ENCODE peak calls at places on chromosomes 2 and 18, in seven cellular contexts. T is NAMALWA; V is AG08396; K is fibroblast of the aortic adventitia; I is pancreas; R is T-helper 2 cell treated with Interferon-gamma antibody and Interleukin-4, amounts not matched to agents 5 μg/mL and 100 μg/mL, for 36 hours; F is CD4-positive, alpha-beta T cell. U is an unnamed sample.

GRCh38 chr2:96414161-96414713 is 78.7 kb downstream of the NCAPH start:
- DNase-seq in T (no peak), I (no peak), K (no peak), R (no peak), V (no peak), F (no peak), U (no peak)

GRCh38 chr18:37578886-37579513 is 13.4 kb upstream of the CELF4 start:
- DNase-seq in K (peak), T (peak), F (no peak), R (no peak), V (no peak), I (peak), U (peak)

GRCh38 chr2:96146151-96146880 is 1.1 kb upstream of the DUSP2 start:
- DNase-seq in F (peak), T (peak), R (peak), I (no peak), K (no peak), V (no peak), U (peak)

GRCh38 chr2:13193900-13194299 is 477.2 kb downstream of the TRIB2 start:
- DNase-seq in T (peak), R (no peak), V (no peak), F (no peak), K (peak), I (no peak), U (peak)

GRCh38 chr18:475202-475624 is 25.3 kb downstream of the COLEC12 start:
- DNase-seq in F (no peak), V (no peak), T (no peak), R (no peak), K (peak), I (no peak), U (no peak)

GRCh38 chr18:79332601-79333000 is 63.1 kb upstream of the NFATC1 start:
- DNase-seq in V (no peak), F (no peak), R (no peak), T (no peak), K (no peak), I (no peak), U (no peak)

GRCh38 chr18:73661457-73661856 is 486.2 kb downstream of the FBXO15 start:
- DNase-seq in F (no peak), T (no peak), K (no peak), I (no peak), V (no peak), R (no peak), U (no peak)

GRCh38 chr18:59783138-59783537 is 85.9 kb upstream of the CCBE1 start:
- DNase-seq in T (peak), F (no peak), I (no peak), K (peak), R (no peak), V (peak), U (peak)

GRCh38 chr2:132473174-132473883 is 56.7 kb downstream of the GPR39 start:
- DNase-seq in R (no peak), K (no peak), T (no peak), V (no peak), F (no peak), I (no peak), U (no peak)

GRCh38 chr18:46226461-46226860 is 122.3 kb downstream of the HAUS1 start:
- DNase-seq in I (no peak), F (no peak), K (peak), V (peak), T (no peak), R (no peak), U (no peak)

GRCh38 chr18:74531043-74531442 is 3.3 kb upstream of the CNDP1 start:
- DNase-seq in T (no peak), F (no peak), K (no peak), R (no peak), I (no peak), V (no peak), U (no peak)

GRCh38 chr18:11066038-11066437 is 83.3 kb downstream of the PIEZO2 start:
- DNase-seq in F (no peak), K (no peak), T (no peak), I (no peak), V (no peak), R (no peak), U (no peak)

GRCh38 chr2:60612028-60612427 is 58.6 kb upstream of the BCL11A start:
- DNase-seq in F (no peak), I (no peak), K (no peak), T (no peak), V (no peak), R (no peak), U (no peak)

GRCh38 chr2:97963880-97964279 is 31.9 kb downstream of the TMEM131 start:
- DNase-seq in I (no peak), T (no peak), K (no peak), R (no peak), F (no peak), V (peak), U (no peak)

GRCh38 chr2:101975171-101975870 is 16.4 kb upstream of the IL1R2 start:
- DNase-seq in F (no peak), I (no peak), R (no peak), V (no peak), K (no peak), T (no peak), U (no peak)

GRCh38 chr2:118808429-118808809 is 39.0 kb downstream of the EN1 start:
- DNase-seq in V (no peak), R (no peak), F (no peak), T (no peak), I (no peak), K (no peak), U (no peak)

GRCh38 chr2:29245742-29246387 is 130.7 kb downstream of the CLIP4 start:
- DNase-seq in K (no peak), I (no peak), F (no peak), V (no peak), R (no peak), T (peak), U (peak)

GRCh38 chr18:63410792-63411191 is 11.5 kb downstream of the VPS4B start:
- DNase-seq in V (peak), F (no peak), K (peak), T (no peak), I (no peak), R (no peak), U (no peak)

GRCh38 chr2:240383871-240384700 is 51.4 kb upstream of the GPC1 start:
- DNase-seq in F (no peak), V (no peak), I (no peak), T (no peak), R (no peak), K (no peak), U (no peak)

GRCh38 chr18:52963481-52963880 is 623.5 kb downstream of the DCC start:
- DNase-seq in V (no peak), K (no peak), R (no peak), F (no peak), T (no peak), I (no peak), U (no peak)

GRCh38 chr2:1521878-1522495 is 108.7 kb downstream of the TPO start:
- DNase-seq in I (no peak), K (no peak), V (no peak), F (no peak), R (no peak), T (no peak), U (no peak)

GRCh38 chr2:82120120-82120519 is 1815.6 kb upstream of the LRRTM1 start:
- DNase-seq in I (no peak), R (no peak), K (no peak), T (no peak), F (no peak), V (no peak), U (no peak)

GRCh38 chr2:120566331-120567035 is 169.2 kb upstream of the GLI2 start:
- DNase-seq in R (no peak), F (no peak), I (peak), K (peak), V (peak), T (no peak), U (no peak)

GRCh38 chr2:150853258-150853657 is 365.8 kb upstream of the RND3 start:
- DNase-seq in T (no peak), V (no peak), F (no peak), K (no peak), R (no peak), I (no peak), U (no peak)

GRCh38 chr18:55161966-55162365 is 202.7 kb upstream of the CCDC68 start:
- DNase-seq in I (no peak), R (no peak), T (no peak), F (no peak), K (peak), V (no peak), U (no peak)

GRCh38 chr2:8475349-8476045 is 206.4 kb upstream of the ID2 start:
- DNase-seq in K (no peak), V (no peak), T (peak), F (no peak), R (peak), I (no peak), U (peak)

GRCh38 chr2:237563816-237564215 is 2.6 kb upstream of the PRLH start:
- DNase-seq in I (no peak), F (no peak), R (no peak), K (peak), V (peak), T (no peak), U (no peak)

GRCh38 chr2:168884990-168885389 is 5.2 kb downstream of the SPC25 start:
- DNase-seq in K (no peak), F (no peak), R (no peak), V (no peak), I (no peak), T (no peak), U (no peak)

GRCh38 chr2:240237609-240238151 is 97.2 kb upstream of the OTOS start:
- DNase-seq in T (no peak), K (peak), V (peak), I (peak), R (no peak), F (no peak), U (no peak)

GRCh38 chr2:169118060-169118459 is 48.7 kb downstream of the DHRS9 start:
- DNase-seq in I (no peak), R (no peak), F (no peak), T (no peak), K (no peak), V (no peak), U (no peak)

GRCh38 chr2:233199870-233200269 is 51.6 kb upstream of the ATG16L1 start:
- DNase-seq in T (no peak), F (no peak), K (no peak), I (no peak), R (no peak), V (no peak), U (no peak)

GRCh38 chr2:57878573-57878910 is 168.1 kb upstream of the VRK2 start:
- DNase-seq in R (no peak), K (no peak), V (no peak), I (no peak), F (no peak), T (no peak), U (no peak)

GRCh38 chr18:67318651-67319050 is 197.9 kb downstream of the DSEL start:
- DNase-seq in K (peak), F (no peak), V (peak), I (no peak), T (no peak), R (no peak), U (no peak)

GRCh38 chr18:48244530-48244929 is 164.7 kb downstream of the ZBTB7C start:
- DNase-seq in R (no peak), I (no peak), V (no peak), F (no peak), K (no peak), T (no peak), U (no peak)

GRCh38 chr18:40866013-40866644 is 1088.9 kb upstream of the PIK3C3 start:
- DNase-seq in V (no peak), F (no peak), R (no peak), K (no peak), T (peak), I (no peak), U (no peak)

GRCh38 chr2:128236491-128237035 is 82.1 kb downstream of the HS6ST1 start:
- DNase-seq in R (no peak), K (peak), T (no peak), F (no peak), I (no peak), V (peak), U (no peak)